ENCODE peak calls at places on chromosomes 7 and 10, in six cellular contexts. O, V, F, S, L and K are unnamed samples. For H3K36me3, the result is how much of the 10 kb centered on the place peaks cover.

GRCh38 chr7:5652118-5652517 is 129.3 kb downstream of the RNF216 start:
- DNase-seq in O (no peak), V (no peak), F (no peak), S (no peak), L (no peak), K (no peak)

GRCh38 chr10:13349776-13350274 is 1.7 kb upstream of the SEPHS1 start:
- DNase-seq in O (no peak), V (no peak), F (peak), S (peak), L (no peak), K (peak)

GRCh38 chr7:22722596-22722995 is 4.4 kb upstream of the IL6 start:
- DNase-seq in O (no peak), V (no peak), F (no peak), S (no peak), L (no peak), K (no peak)

GRCh38 chr7:95482398-95482797 is 3.3 kb upstream of the ASB4 start:
- DNase-seq in O (no peak), V (no peak), F (no peak), S (no peak), L (no peak), K (no peak)

GRCh38 chr10:3948843-3949242 is 163.8 kb upstream of the KLF6 start:
- DNase-seq in O (no peak), V (no peak), F (no peak), S (no peak), L (no peak), K (no peak)

GRCh38 chr7:40709077-40709964 is 574.5 kb downstream of the SUGCT start:
- DNase-seq in O (no peak), V (peak), F (no peak), S (no peak), L (no peak), K (no peak)

GRCh38 chr10:51260376-51260775 is 186.1 kb downstream of the PRKG1 start:
- DNase-seq in O (no peak), V (no peak), F (no peak), S (no peak), L (no peak), K (no peak)

GRCh38 chr7:82039621-82040020 is 269.8 kb upstream of the HGF start:
- DNase-seq in O (no peak), V (no peak), F (no peak), S (no peak), L (no peak), K (no peak)

GRCh38 chr7:41520445-41520844 is 182.4 kb downstream of the INHBA start:
- DNase-seq in O (no peak), V (no peak), F (no peak), S (no peak), L (no peak), K (no peak)

GRCh38 chr10:133338080-133339071 is 1.7 kb upstream of the CALY start:
- DNase-seq in O (no peak), V (no peak), F (no peak), S (no peak), L (no peak), K (no peak)

GRCh38 chr7:118863961-118864360 is 639.5 kb downstream of the ANKRD7 start:
- DNase-seq in O (no peak), V (no peak), F (no peak), S (no peak), L (no peak), K (no peak)

GRCh38 chr7:98831641-98832221 is 38.1 kb downstream of the TMEM130 start:
- DNase-seq in O (no peak), V (no peak), F (peak), S (no peak), L (no peak), K (no peak)

GRCh38 chr7:92691578-92691977 is 101.4 kb upstream of the FAM133B start:
- DNase-seq in O (peak), V (peak), F (no peak), S (no peak), L (no peak), K (no peak)

GRCh38 chr7:2036786-2037185 is 196.0 kb downstream of the MAD1L1 start:
- DNase-seq in O (no peak), V (no peak), F (peak), S (peak), L (no peak), K (peak)

GRCh38 chr7:95972554-95972953 is 200.2 kb downstream of the DYNC1I1 start:
- DNase-seq in O (no peak), V (no peak), F (no peak), S (no peak), L (no peak), K (peak)

GRCh38 chr10:73743327-73743904 is 756 bp upstream of the SEC24C start:
- DNase-seq in O (no peak), V (no peak), F (no peak), S (no peak), L (no peak), K (no peak)

GRCh38 chr7:10343108-10343507 is 630.6 kb upstream of the PHF14 start:
- DNase-seq in O (no peak), V (no peak), F (no peak), S (no peak), L (peak), K (no peak)

GRCh38 chr10:13416760-13417159 is 68.7 kb upstream of the SEPHS1 start:
- DNase-seq in O (no peak), V (no peak), F (no peak), S (no peak), L (no peak), K (no peak)

GRCh38 chr7:143288836-143289235 is 685 bp downstream of the CASP2 start:
- DNase-seq in O (no peak), V (peak), F (no peak), S (no peak), L (no peak), K (no peak)

GRCh38 chr10:62459500-62459899 is 85.3 kb downstream of the ZNF365 start:
- DNase-seq in O (no peak), V (no peak), F (no peak), S (no peak), L (no peak), K (no peak)

GRCh38 chr10:112953075-112953501 is 3.0 kb downstream of the TCF7L2 start:
- DNase-seq in O (no peak), V (no peak), F (peak), S (peak), L (no peak), K (peak)

GRCh38 chr7:94907420-94908203 is at the start of gene PPP1R9A:
- DNase-seq in O (no peak), V (peak), F (peak), S (peak), L (no peak), K (peak)

GRCh38 chr7:10022957-10023356 is 950.7 kb upstream of the PHF14 start:
- DNase-seq in O (no peak), V (no peak), F (no peak), S (no peak), L (peak), K (no peak)

GRCh38 chr7:130021105-130021834 is 29.9 kb downstream of the ZC3HC1 start:
- DNase-seq in O (no peak), V (no peak), F (no peak), S (peak), L (no peak), K (no peak)

GRCh38 chr10:4470231-4470840 is 355.7 kb upstream of the AKR1E2 start:
- DNase-seq in O (no peak), V (no peak), F (no peak), S (no peak), L (peak), K (no peak)

GRCh38 chr10:80197972-80198591 is 7.3 kb downstream of the ANXA11 start:
- DNase-seq in O (no peak), V (no peak), F (peak), S (peak), L (no peak), K (no peak)

GRCh38 chr7:92765725-92766124 is 70.6 kb downstream of the CDK6 start:
- DNase-seq in O (no peak), V (no peak), F (no peak), S (no peak), L (no peak), K (no peak)

GRCh38 chr10:57952741-57953140 is 315.0 kb downstream of the IPMK start:
- DNase-seq in O (no peak), V (no peak), F (no peak), S (no peak), L (no peak), K (no peak)

GRCh38 chr10:54194768-54195167 is 606.3 kb downstream of the PCDH15 start:
- DNase-seq in O (no peak), V (peak), F (no peak), S (no peak), L (no peak), K (no peak)

GRCh38 chr10:104638861-104639594 is 2.1 kb upstream of the SORCS3 start:
- DNase-seq in O (no peak), V (peak), F (no peak), S (no peak), L (no peak), K (no peak)

GRCh38 chr10:17923728-17924127 is 28.0 kb upstream of the SLC39A12 start:
- DNase-seq in O (no peak), V (no peak), F (no peak), S (no peak), L (peak), K (no peak)

GRCh38 chr10:121460733-121461132 is 137.5 kb downstream of the FGFR2 start:
- DNase-seq in O (no peak), V (no peak), F (no peak), S (no peak), L (no peak), K (no peak)

GRCh38 chr10:80529604-80530003 is 8.1 kb upstream of the SH2D4B start:
- DNase-seq in O (no peak), V (no peak), F (no peak), S (peak), L (no peak), K (no peak)

GRCh38 chr10:84375011-84375410 is 46.6 kb downstream of the CCSER2 start:
- DNase-seq in O (peak), V (peak), F (no peak), S (no peak), L (no peak), K (no peak)

DNA sequence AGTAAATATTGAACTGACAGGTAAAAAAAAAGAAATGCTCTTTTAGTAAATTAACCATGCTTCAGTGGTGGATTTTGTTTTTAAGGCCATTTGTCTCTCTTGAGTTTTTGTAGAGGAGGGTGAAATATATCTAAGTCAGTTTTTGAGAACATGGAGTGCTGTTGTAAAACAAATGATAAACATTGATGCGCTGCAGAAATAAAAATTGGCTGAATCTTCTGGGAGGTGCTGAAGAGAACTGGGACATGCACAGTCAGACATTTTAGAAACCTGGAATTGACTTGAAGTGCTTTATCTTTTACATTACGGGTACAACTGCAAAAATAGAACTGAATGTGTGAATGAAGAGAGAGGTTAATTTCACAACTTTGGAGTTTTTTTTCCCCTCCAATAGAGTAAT is 203.0 kb upstream of the HDAC9 start:
- DNase-seq in O (no peak), V (no peak), F (no peak), S (no peak), L (no peak), K (no peak)
- H3K4me3 ChIP-seq in O (no peak), V (no peak), F (peak), S (peak), L (no peak), K (no peak)

GRCh38 chr10:76315240-76315639 is 883.8 kb downstream of the LRMDA start:
- DNase-seq in O (no peak), V (no peak), F (no peak), S (no peak), L (no peak), K (no peak)
- TF ChIP-seq CTCF in O (peak), V (no peak), F (no peak), S (no peak), L (no peak), K (no peak)

GRCh38 chr10:1100143-1100542 is 44.0 kb downstream of the WDR37 start:
- DNase-seq in O (no peak), V (no peak), F (no peak), S (no peak), L (no peak), K (no peak)
- H3K36me3 ChIP-seq in O (under half), V (under half), F (half or more), S (half or more), L (under half), K (under half)

GRCh38 chr7:28124413-28124812 is 56.2 kb downstream of the JAZF1 start:
- DNase-seq in O (no peak), V (no peak), F (no peak), S (no peak), L (no peak), K (no peak)

GRCh38 chr7:28128608-28129007 is 52.0 kb downstream of the JAZF1 start:
- DNase-seq in O (no peak), V (peak), F (no peak), S (no peak), L (peak), K (no peak)

GRCh38 chr7:28126047-28127041 is 54.3 kb downstream of the JAZF1 start:
- DNase-seq in O (no peak), V (no peak), F (no peak), S (no peak), L (no peak), K (peak)

GRCh38 chr7:28125381-28126046 is 55.1 kb downstream of the JAZF1 start:
- DNase-seq in O (no peak), V (no peak), F (no peak), S (no peak), L (no peak), K (peak)

GRCh38 chr7:28123752-28124151 is 56.8 kb downstream of the JAZF1 start:
- DNase-seq in O (no peak), V (no peak), F (no peak), S (no peak), L (no peak), K (no peak)
- H3K4me3 ChIP-seq in O (no peak), V (no peak), F (no peak), S (no peak), L (no peak), K (no peak)

DNA sequence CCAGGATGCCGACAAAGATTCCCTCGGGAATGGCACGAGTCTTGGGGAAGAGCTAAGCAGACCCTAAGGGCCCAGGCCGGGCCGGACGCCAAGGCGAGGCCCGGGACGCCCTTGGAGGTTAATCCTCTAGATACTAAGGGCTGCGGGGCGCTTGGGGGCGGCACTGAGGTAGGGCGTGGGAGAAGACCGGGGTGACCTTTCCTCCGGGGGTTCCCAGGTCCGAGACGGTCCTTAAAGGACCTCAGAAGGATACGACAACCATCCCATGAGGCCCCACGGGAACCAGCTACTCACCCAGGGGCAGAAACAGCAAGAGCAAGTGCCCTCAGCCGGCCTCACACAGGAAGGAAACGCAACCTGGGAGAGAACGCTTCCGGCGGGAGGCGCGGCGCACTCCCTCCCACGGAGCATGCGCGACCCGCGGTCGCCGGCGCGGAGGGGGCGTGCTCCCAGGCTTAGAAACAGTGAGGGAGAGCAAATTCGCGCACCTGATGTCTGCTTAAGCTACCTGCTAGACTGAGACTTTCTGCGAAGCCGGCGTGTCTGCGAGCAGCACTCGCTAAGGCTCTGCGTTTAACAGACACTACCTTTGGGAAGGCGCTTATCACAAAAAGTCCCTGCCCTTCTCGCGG is at the start of gene ATAD1:
- DNase-seq in O (peak), V (peak), F (peak), S (peak), L (peak), K (peak)
- TF ChIP-seq CTCF in O (peak), V (peak), F (peak), S (peak), L (peak), K (peak)

GRCh38 chr7:208128-208673 is 15.8 kb downstream of the FAM20C start:
- DNase-seq in O (no peak), V (no peak), F (no peak), S (no peak), L (no peak), K (no peak)
- H3K36me3 ChIP-seq in O (under half), V (under half), F (half or more), S (under half), L (under half), K (under half)